ENCODE peak calls at places on chromosomes 2 and 18, in nine cellular contexts. One of them, this sample, is unnamed.

GRCh38 chr2:99471635-99472326 is 18.0 kb downstream of the REV1 start:
- DNase-seq in activated gamma-delta T cell treated with Interleukin-2 at 50 U/mL for 16 hours: no peak
- DNase-seq in AML-193: no peak
- DNase-seq in tibial artery: no peak
- DNase-seq in dorsolateral prefrontal cortex: no peak
- DNase-seq in amygdala: no peak
- DNase-seq in naive thymus-derived CD8-positive, alpha-beta T cell: no peak
- DNase-seq in C1 segment of cervical spinal cord: no peak
- DNase-seq in left lung: no peak
- DNase-seq in this sample: no peak

GRCh38 chr2:73999881-74000597 is 15.3 kb downstream of the TET3 start:
- DNase-seq in dorsolateral prefrontal cortex: peak; percentile 68
- DNase-seq in amygdala: no peak
- DNase-seq in left lung: no peak
- DNase-seq in C1 segment of cervical spinal cord: no peak
- DNase-seq in activated gamma-delta T cell treated with Interleukin-2 at 50 U/mL for 16 hours: no peak
- DNase-seq in AML-193: no peak
- DNase-seq in tibial artery: peak; percentile 57
- DNase-seq in naive thymus-derived CD8-positive, alpha-beta T cell: no peak
- DNase-seq in this sample: no peak

GRCh38 chr18:39346916-39347315 is 1781.3 kb upstream of the CELF4 start:
- DNase-seq in dorsolateral prefrontal cortex: no peak
- DNase-seq in C1 segment of cervical spinal cord: no peak
- DNase-seq in AML-193: no peak
- DNase-seq in naive thymus-derived CD8-positive, alpha-beta T cell: no peak
- DNase-seq in left lung: no peak
- DNase-seq in tibial artery: no peak
- DNase-seq in amygdala: no peak
- DNase-seq in activated gamma-delta T cell treated with Interleukin-2 at 50 U/mL for 16 hours: no peak
- DNase-seq in this sample: no peak

GRCh38 chr2:174344716-174345472 is 10.1 kb downstream of the SP9 start:
- DNase-seq in amygdala: no peak
- DNase-seq in naive thymus-derived CD8-positive, alpha-beta T cell: peak; percentile 31
- DNase-seq in tibial artery: no peak
- DNase-seq in AML-193: peak; percentile 50
- DNase-seq in left lung: no peak
- DNase-seq in dorsolateral prefrontal cortex: no peak
- DNase-seq in C1 segment of cervical spinal cord: no peak
- DNase-seq in activated gamma-delta T cell treated with Interleukin-2 at 50 U/mL for 16 hours: no peak
- DNase-seq in this sample: no peak

GRCh38 chr2:62147610-62148301 is 48.2 kb upstream of the B3GNT2 start:
- DNase-seq in left lung: no peak
- DNase-seq in dorsolateral prefrontal cortex: no peak
- DNase-seq in AML-193: no peak
- DNase-seq in tibial artery: no peak
- DNase-seq in activated gamma-delta T cell treated with Interleukin-2 at 50 U/mL for 16 hours: no peak
- DNase-seq in amygdala: no peak
- DNase-seq in C1 segment of cervical spinal cord: no peak
- DNase-seq in naive thymus-derived CD8-positive, alpha-beta T cell: no peak
- DNase-seq in this sample: no peak

GRCh38 chr2:196677404-196677803 is 37.9 kb downstream of the CCDC150 start:
- DNase-seq in dorsolateral prefrontal cortex: no peak
- DNase-seq in tibial artery: no peak
- DNase-seq in AML-193: no peak
- DNase-seq in left lung: no peak
- DNase-seq in activated gamma-delta T cell treated with Interleukin-2 at 50 U/mL for 16 hours: no peak
- DNase-seq in naive thymus-derived CD8-positive, alpha-beta T cell: no peak
- DNase-seq in amygdala: no peak
- DNase-seq in C1 segment of cervical spinal cord: no peak
- DNase-seq in this sample: no peak

GRCh38 chr2:158600155-158600802 is 143.5 kb downstream of the PKP4 start:
- DNase-seq in naive thymus-derived CD8-positive, alpha-beta T cell: no peak
- DNase-seq in tibial artery: peak; percentile 70
- DNase-seq in left lung: peak; percentile 39
- DNase-seq in C1 segment of cervical spinal cord: peak; percentile 9
- DNase-seq in amygdala: no peak
- DNase-seq in dorsolateral prefrontal cortex: no peak
- DNase-seq in AML-193: no peak
- DNase-seq in activated gamma-delta T cell treated with Interleukin-2 at 50 U/mL for 16 hours: no peak
- DNase-seq in this sample: peak; percentile 79

GRCh38 chr2:142716463-142717242 is 160.8 kb upstream of the KYNU start:
- DNase-seq in C1 segment of cervical spinal cord: no peak
- DNase-seq in left lung: no peak
- DNase-seq in activated gamma-delta T cell treated with Interleukin-2 at 50 U/mL for 16 hours: no peak
- DNase-seq in naive thymus-derived CD8-positive, alpha-beta T cell: no peak
- DNase-seq in dorsolateral prefrontal cortex: no peak
- DNase-seq in tibial artery: no peak
- DNase-seq in AML-193: no peak
- DNase-seq in amygdala: no peak
- DNase-seq in this sample: no peak

GRCh38 chr2:54360055-54360792 is 95.9 kb upstream of the SPTBN1 start:
- DNase-seq in dorsolateral prefrontal cortex: no peak
- DNase-seq in AML-193: no peak
- DNase-seq in naive thymus-derived CD8-positive, alpha-beta T cell: no peak
- DNase-seq in amygdala: no peak
- DNase-seq in C1 segment of cervical spinal cord: peak; percentile 38
- DNase-seq in left lung: no peak
- DNase-seq in tibial artery: no peak
- DNase-seq in activated gamma-delta T cell treated with Interleukin-2 at 50 U/mL for 16 hours: no peak
- DNase-seq in this sample: peak; percentile 56

GRCh38 chr2:128801581-128801980 is 482.9 kb upstream of the HS6ST1 start:
- DNase-seq in naive thymus-derived CD8-positive, alpha-beta T cell: no peak
- DNase-seq in tibial artery: no peak
- DNase-seq in activated gamma-delta T cell treated with Interleukin-2 at 50 U/mL for 16 hours: no peak
- DNase-seq in AML-193: no peak
- DNase-seq in C1 segment of cervical spinal cord: no peak
- DNase-seq in amygdala: no peak
- DNase-seq in left lung: no peak
- DNase-seq in dorsolateral prefrontal cortex: no peak
- DNase-seq in this sample: no peak

GRCh38 chr2:142868281-142868762 is 9.1 kb upstream of the KYNU start:
- DNase-seq in C1 segment of cervical spinal cord: no peak
- DNase-seq in left lung: peak; percentile 83
- DNase-seq in naive thymus-derived CD8-positive, alpha-beta T cell: no peak
- DNase-seq in dorsolateral prefrontal cortex: no peak
- DNase-seq in activated gamma-delta T cell treated with Interleukin-2 at 50 U/mL for 16 hours: no peak
- DNase-seq in tibial artery: peak; percentile 81
- DNase-seq in AML-193: no peak
- DNase-seq in amygdala: no peak
- DNase-seq in this sample: peak; percentile 63

GRCh38 chr18:59748628-59749360 is 51.6 kb upstream of the CCBE1 start:
- DNase-seq in naive thymus-derived CD8-positive, alpha-beta T cell: no peak
- DNase-seq in dorsolateral prefrontal cortex: no peak
- DNase-seq in tibial artery: no peak
- DNase-seq in AML-193: no peak
- DNase-seq in left lung: no peak
- DNase-seq in activated gamma-delta T cell treated with Interleukin-2 at 50 U/mL for 16 hours: no peak
- DNase-seq in amygdala: no peak
- DNase-seq in C1 segment of cervical spinal cord: no peak
- DNase-seq in this sample: no peak

GRCh38 chr2:112724611-112725525 is 4.0 kb downstream of the NT5DC4 start:
- DNase-seq in tibial artery: no peak
- DNase-seq in AML-193: peak; percentile 37
- DNase-seq in dorsolateral prefrontal cortex: no peak
- DNase-seq in C1 segment of cervical spinal cord: no peak
- DNase-seq in left lung: no peak
- DNase-seq in naive thymus-derived CD8-positive, alpha-beta T cell: no peak
- DNase-seq in activated gamma-delta T cell treated with Interleukin-2 at 50 U/mL for 16 hours: no peak
- DNase-seq in amygdala: no peak
- DNase-seq in this sample: no peak

GRCh38 chr18:24063121-24063731 is 48.7 kb downstream of the TTC39C start:
- DNase-seq in activated gamma-delta T cell treated with Interleukin-2 at 50 U/mL for 16 hours: no peak
- DNase-seq in naive thymus-derived CD8-positive, alpha-beta T cell: no peak
- DNase-seq in tibial artery: no peak
- DNase-seq in AML-193: no peak
- DNase-seq in amygdala: no peak
- DNase-seq in dorsolateral prefrontal cortex: no peak
- DNase-seq in left lung: no peak
- DNase-seq in C1 segment of cervical spinal cord: no peak
- DNase-seq in this sample: no peak

GRCh38 chr18:10546557-10547300 is 20.9 kb downstream of the NAPG start:
- DNase-seq in tibial artery: no peak
- DNase-seq in naive thymus-derived CD8-positive, alpha-beta T cell: no peak
- DNase-seq in C1 segment of cervical spinal cord: no peak
- DNase-seq in left lung: no peak
- DNase-seq in amygdala: no peak
- DNase-seq in dorsolateral prefrontal cortex: no peak
- DNase-seq in AML-193: no peak
- DNase-seq in activated gamma-delta T cell treated with Interleukin-2 at 50 U/mL for 16 hours: no peak
- DNase-seq in this sample: no peak

GRCh38 chr2:172578054-172578453 is 22.2 kb downstream of the PDK1 start:
- DNase-seq in left lung: no peak
- DNase-seq in activated gamma-delta T cell treated with Interleukin-2 at 50 U/mL for 16 hours: no peak
- DNase-seq in amygdala: no peak
- DNase-seq in naive thymus-derived CD8-positive, alpha-beta T cell: no peak
- DNase-seq in C1 segment of cervical spinal cord: no peak
- DNase-seq in AML-193: no peak
- DNase-seq in dorsolateral prefrontal cortex: no peak
- DNase-seq in tibial artery: no peak
- DNase-seq in this sample: no peak

GRCh38 chr18:33440011-33440383 is 524 bp downstream of the CCDC178 start:
- DNase-seq in left lung: peak; percentile 34
- DNase-seq in amygdala: no peak
- DNase-seq in naive thymus-derived CD8-positive, alpha-beta T cell: no peak
- DNase-seq in dorsolateral prefrontal cortex: peak; percentile 36
- DNase-seq in tibial artery: no peak
- DNase-seq in activated gamma-delta T cell treated with Interleukin-2 at 50 U/mL for 16 hours: no peak
- DNase-seq in C1 segment of cervical spinal cord: no peak
- DNase-seq in AML-193: no peak
- DNase-seq in this sample: peak; percentile 51

GRCh38 chr2:144333144-144333555 is 186.8 kb downstream of the ZEB2 start:
- DNase-seq in dorsolateral prefrontal cortex: no peak
- DNase-seq in activated gamma-delta T cell treated with Interleukin-2 at 50 U/mL for 16 hours: no peak
- DNase-seq in naive thymus-derived CD8-positive, alpha-beta T cell: no peak
- DNase-seq in AML-193: no peak
- DNase-seq in amygdala: no peak
- DNase-seq in left lung: no peak
- DNase-seq in tibial artery: no peak
- DNase-seq in C1 segment of cervical spinal cord: no peak
- DNase-seq in this sample: no peak

GRCh38 chr2:19357383-19358241 is 811 bp downstream of the OSR1 start:
- DNase-seq in left lung: no peak
- DNase-seq in C1 segment of cervical spinal cord: no peak
- DNase-seq in AML-193: no peak
- DNase-seq in tibial artery: no peak
- DNase-seq in naive thymus-derived CD8-positive, alpha-beta T cell: no peak
- DNase-seq in amygdala: no peak
- DNase-seq in dorsolateral prefrontal cortex: no peak
- DNase-seq in activated gamma-delta T cell treated with Interleukin-2 at 50 U/mL for 16 hours: no peak
- DNase-seq in this sample: no peak

GRCh38 chr2:239348563-239349447 is 52.0 kb downstream of the HDAC4 start:
- DNase-seq in dorsolateral prefrontal cortex: no peak
- DNase-seq in left lung: no peak
- DNase-seq in tibial artery: no peak
- DNase-seq in naive thymus-derived CD8-positive, alpha-beta T cell: no peak
- DNase-seq in C1 segment of cervical spinal cord: no peak
- DNase-seq in AML-193: no peak
- DNase-seq in amygdala: no peak
- DNase-seq in activated gamma-delta T cell treated with Interleukin-2 at 50 U/mL for 16 hours: no peak
- DNase-seq in this sample: peak; percentile 18

This sample was measured in left cardiac atrium.